ENCODE peak calls at places on chromosomes 4 and X, in six cellular contexts. One of them, this sample, is unnamed.

GRCh38 chrX:15998350-15998749 is 125.0 kb upstream of the GRPR start:
- DNase-seq in astrocyte of the spinal cord: no peak
- DNase-seq in T-helper 1 cell: no peak
- DNase-seq in naive B cell: no peak
- DNase-seq in fibroblast of lung: no peak
- DNase-seq in bronchial epithelial cell: no peak
- DNase-seq in this sample: no peak

GRCh38 chr4:111494471-111494870 is 650.8 kb upstream of the FAM241A start:
- DNase-seq in naive B cell: no peak
- DNase-seq in bronchial epithelial cell: no peak
- DNase-seq in astrocyte of the spinal cord: peak
- DNase-seq in fibroblast of lung: peak
- DNase-seq in T-helper 1 cell: no peak
- DNase-seq in this sample: no peak

GRCh38 chrX:13029831-13030771 is 14.3 kb downstream of the FAM9C start:
- DNase-seq in astrocyte of the spinal cord: no peak
- DNase-seq in T-helper 1 cell: no peak
- DNase-seq in bronchial epithelial cell: no peak
- DNase-seq in fibroblast of lung: peak
- DNase-seq in naive B cell: no peak
- DNase-seq in this sample: peak

GRCh38 chrX:105210258-105210657 is 10.2 kb downstream of the TEX13A start:
- DNase-seq in bronchial epithelial cell: no peak
- DNase-seq in naive B cell: no peak
- DNase-seq in T-helper 1 cell: no peak
- DNase-seq in astrocyte of the spinal cord: no peak
- DNase-seq in fibroblast of lung: no peak
- DNase-seq in this sample: no peak

GRCh38 chr4:153151535-153152452 is 52.4 kb upstream of the TRIM2 start:
- DNase-seq in T-helper 1 cell: peak
- DNase-seq in naive B cell: peak
- DNase-seq in bronchial epithelial cell: peak
- DNase-seq in fibroblast of lung: peak
- DNase-seq in astrocyte of the spinal cord: peak
- DNase-seq in this sample: peak

GRCh38 chrX:43557792-43558191 is 98.3 kb upstream of the MAOA start:
- DNase-seq in astrocyte of the spinal cord: peak
- DNase-seq in fibroblast of lung: peak
- DNase-seq in naive B cell: peak
- DNase-seq in bronchial epithelial cell: peak
- DNase-seq in T-helper 1 cell: peak
- DNase-seq in this sample: peak

GRCh38 chrX:57137481-57137880 is 284 bp upstream of the SPIN2A start:
- DNase-seq in fibroblast of lung: peak
- DNase-seq in naive B cell: no peak
- DNase-seq in T-helper 1 cell: no peak
- DNase-seq in bronchial epithelial cell: no peak
- DNase-seq in astrocyte of the spinal cord: peak
- DNase-seq in this sample: no peak

GRCh38 chr4:189143255-189143654 is 797.4 kb upstream of the FRG1 start:
- DNase-seq in naive B cell: no peak
- DNase-seq in fibroblast of lung: peak
- DNase-seq in bronchial epithelial cell: peak
- DNase-seq in T-helper 1 cell: no peak
- DNase-seq in astrocyte of the spinal cord: no peak
- DNase-seq in this sample: no peak

GRCh38 chr4:153036931-153037330 is 100.8 kb downstream of the FHDC1 start:
- DNase-seq in naive B cell: no peak
- DNase-seq in bronchial epithelial cell: peak
- DNase-seq in T-helper 1 cell: no peak
- DNase-seq in astrocyte of the spinal cord: no peak
- DNase-seq in fibroblast of lung: no peak
- DNase-seq in this sample: no peak

GRCh38 chr4:96649536-96649935 is 809.6 kb downstream of the PDHA2 start:
- DNase-seq in naive B cell: no peak
- DNase-seq in bronchial epithelial cell: peak
- DNase-seq in fibroblast of lung: peak
- DNase-seq in astrocyte of the spinal cord: peak
- DNase-seq in T-helper 1 cell: no peak
- DNase-seq in this sample: no peak

GRCh38 chr4:40915318-40916217 is 165.8 kb downstream of the NSUN7 start:
- DNase-seq in astrocyte of the spinal cord: peak
- DNase-seq in T-helper 1 cell: no peak
- DNase-seq in bronchial epithelial cell: no peak
- DNase-seq in naive B cell: no peak
- DNase-seq in fibroblast of lung: peak
- DNase-seq in this sample: no peak

GRCh38 chr4:111399523-111400135 is 745.6 kb upstream of the FAM241A start:
- DNase-seq in fibroblast of lung: peak
- DNase-seq in astrocyte of the spinal cord: peak
- DNase-seq in naive B cell: no peak
- DNase-seq in bronchial epithelial cell: no peak
- DNase-seq in T-helper 1 cell: no peak
- DNase-seq in this sample: no peak

GRCh38 chrX:98068210-98068609 is 1184.5 kb downstream of the RPA4 start:
- DNase-seq in T-helper 1 cell: no peak
- DNase-seq in astrocyte of the spinal cord: peak
- DNase-seq in bronchial epithelial cell: no peak
- DNase-seq in fibroblast of lung: no peak
- DNase-seq in naive B cell: no peak
- DNase-seq in this sample: no peak

GRCh38 chrX:48003367-48003757 is 427 bp downstream of the ZNF182 start:
- DNase-seq in bronchial epithelial cell: no peak
- DNase-seq in astrocyte of the spinal cord: no peak
- DNase-seq in naive B cell: peak
- DNase-seq in T-helper 1 cell: peak
- DNase-seq in fibroblast of lung: no peak
- DNase-seq in this sample: no peak

GRCh38 chr4:111066887-111067286 is 444.0 kb upstream of the PITX2 start:
- DNase-seq in naive B cell: no peak
- DNase-seq in T-helper 1 cell: no peak
- DNase-seq in fibroblast of lung: peak
- DNase-seq in astrocyte of the spinal cord: peak
- DNase-seq in bronchial epithelial cell: no peak
- DNase-seq in this sample: no peak

This sample was measured in stimulated activated naive CD4-positive, alpha-beta T cell.